ENCODE peak calls at places on chromosomes 11 and 22, in nine cellular contexts. H is neural crest cell, R is left ventricle myocardium inferior, B is progenitor cell of endocrine pancreas, A is mesothelial cell of epicardium, Z is tibial artery, O is ovary, Y is HFFc6, P is mammary epithelial cell. N is an unnamed sample.

GRCh38 chr22:50090141-50090714 is 422 bp downstream of the MOV10L1 start:
- DNase-seq in R (no peak), B (no peak), A (no peak), Z (no peak), Y (no peak), O (no peak), P (no peak), H (no peak), N (no peak)

GRCh38 chr11:32161293-32161692 is 70.4 kb downstream of the RCN1 start:
- DNase-seq in O (no peak), B (no peak), R (no peak), H (no peak), Z (no peak), Y (no peak), A (no peak), P (no peak), N (no peak)

GRCh38 chr11:12397953-12398352 is 20.6 kb downstream of the PARVA start:
- DNase-seq in A (no peak), P (no peak), Z (peak; percentile 76), R (peak; percentile 65), B (no peak), H (no peak), O (peak; percentile 71), Y (peak; percentile 88), N (peak; percentile 87)

GRCh38 chr11:128718064-128718463 is 24.2 kb downstream of the FLI1 start:
- DNase-seq in Z (no peak), P (no peak), O (no peak), Y (no peak), H (no peak), R (no peak), B (no peak), A (no peak), N (no peak)

GRCh38 chr11:78789365-78789764 is 214.7 kb upstream of the NARS2 start:
- DNase-seq in Y (no peak), B (no peak), Z (no peak), P (no peak), A (no peak), R (no peak), O (no peak), H (no peak), N (no peak)

GRCh38 chr11:69385466-69385820 is 91.5 kb downstream of the MYEOV start:
- DNase-seq in O (peak; percentile 1), H (no peak), R (no peak), Z (peak; percentile 55), B (no peak), A (no peak), Y (no peak), P (no peak), N (peak; percentile 50)

GRCh38 chr22:49664371-49664881 is 163.2 kb downstream of the BRD1 start:
- DNase-seq in A (peak; percentile 34), B (no peak), Y (no peak), H (no peak), O (no peak), P (no peak), R (no peak), Z (peak; percentile 47), N (peak; percentile 64)

GRCh38 chr11:128593281-128593680 is 5.9 kb upstream of the ETS1 start:
- DNase-seq in P (no peak), Y (peak; percentile 61), O (no peak), A (no peak), H (no peak), R (no peak), B (no peak), Z (no peak), N (no peak)

DNA sequence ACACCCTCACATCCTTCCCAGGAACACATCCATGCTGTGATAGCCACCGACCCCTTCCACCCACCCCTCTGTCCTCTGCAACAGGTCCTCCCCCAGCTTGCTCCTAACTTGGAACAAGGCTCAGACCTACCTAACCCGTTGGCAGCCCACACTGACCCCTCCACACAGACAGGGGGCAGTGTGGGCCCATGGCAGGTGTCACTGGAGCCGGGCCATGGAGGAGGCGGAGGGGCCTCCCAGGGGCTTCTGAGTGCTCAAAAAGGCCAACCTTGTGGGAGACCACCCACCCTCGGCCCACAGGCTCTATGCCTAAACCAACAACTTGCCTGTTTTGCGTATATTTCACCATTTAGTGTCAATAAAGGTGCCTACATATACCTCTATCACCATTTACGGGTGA is 57.0 kb downstream of the CERK start:
- DNase-seq in B (no peak), P (no peak), H (no peak), R (no peak), Z (no peak), Y (no peak), O (no peak), A (no peak), N (no peak)
- TF ChIP-seq CTCF in B (no peak), P (peak; percentile 26), H (no peak), R (peak; percentile 40), Z (no peak), Y (peak; percentile 60), O (no peak), A (no peak), N (no peak)

DNA sequence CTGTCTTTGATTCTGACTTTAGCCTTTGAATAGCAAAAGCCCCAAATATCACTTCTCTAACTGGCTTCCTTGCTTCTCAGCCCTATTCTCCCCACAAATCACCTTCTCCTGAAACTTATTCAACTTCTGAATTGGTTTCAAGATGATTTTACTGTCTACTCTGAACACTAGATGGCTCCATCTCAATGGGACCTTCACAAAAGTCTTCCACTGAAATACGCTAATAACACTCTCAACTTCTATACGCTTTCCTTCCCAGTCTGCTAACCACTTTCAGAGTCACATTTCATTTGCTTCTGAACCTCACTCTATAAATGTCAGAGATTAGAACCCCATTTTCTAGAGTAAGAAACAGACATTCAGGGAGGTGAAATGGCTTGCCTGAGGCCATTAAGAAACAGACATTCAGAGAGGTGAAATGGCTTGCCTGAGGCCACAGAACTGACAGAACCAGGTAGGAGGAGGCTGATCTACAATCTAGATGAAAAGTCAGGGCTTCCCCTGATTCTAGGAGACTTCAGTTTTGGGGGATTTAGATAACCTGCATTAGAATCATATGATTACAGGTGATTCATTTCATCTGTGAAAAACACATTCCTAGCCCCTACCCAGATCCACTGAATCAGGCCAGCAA is 20.6 kb downstream of the MORC2 start:
- DNase-seq in B (no peak), Z (no peak), A (no peak), P (peak; percentile 64), O (no peak), R (no peak), Y (peak; percentile 58), H (no peak), N (no peak)
- TF ChIP-seq CTCF in B (peak; percentile 64), Z (peak; percentile 71), A (no peak), P (peak; percentile 70), O (peak; percentile 68), R (peak; percentile 79), Y (peak; percentile 77), H (peak; percentile 70), N (peak; percentile 77)

GRCh38 chr11:23539556-23539955 is 679.3 kb upstream of the CCDC179 start:
- DNase-seq in R (no peak), Z (no peak), O (no peak), Y (no peak), P (no peak), B (no peak), A (no peak), H (no peak), N (no peak)

GRCh38 chr11:23542171-23542570 is 681.9 kb upstream of the CCDC179 start:
- DNase-seq in H (no peak), A (no peak), Y (no peak), O (no peak), B (no peak), R (no peak), P (no peak), Z (no peak), N (no peak)

GRCh38 chr11:23542816-23543215 is 682.5 kb upstream of the CCDC179 start:
- DNase-seq in A (no peak), Z (no peak), O (no peak), P (no peak), Y (no peak), R (no peak), H (no peak), B (no peak), N (no peak)

GRCh38 chr11:23536907-23537306 is 676.6 kb upstream of the CCDC179 start:
- DNase-seq in A (no peak), Z (no peak), Y (no peak), B (no peak), R (no peak), H (no peak), P (no peak), O (no peak), N (no peak)

DNA sequence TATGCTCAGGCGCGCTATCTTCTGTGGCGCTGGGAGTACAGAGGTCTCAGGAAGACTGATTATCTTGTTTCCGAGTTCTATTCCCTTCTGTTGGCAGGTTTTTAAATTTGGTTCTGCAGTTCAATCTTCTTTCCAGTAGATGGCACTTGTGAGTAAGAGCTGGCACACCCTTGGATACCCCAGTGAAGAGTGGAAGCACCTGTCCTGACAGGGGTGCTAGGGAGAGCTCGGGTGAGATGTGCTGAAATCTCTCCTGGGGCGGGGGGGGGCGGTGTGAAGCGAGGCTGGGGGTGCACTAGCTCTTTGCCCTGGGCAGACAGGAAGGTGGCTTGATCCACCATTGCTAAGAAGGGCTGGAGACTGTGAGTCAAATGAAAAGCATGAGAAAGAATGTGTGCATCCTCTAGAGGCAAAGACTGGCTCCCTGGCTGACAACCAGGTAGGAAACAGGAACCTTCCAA is 679.9 kb upstream of the CCDC179 start:
- DNase-seq in O (no peak), Y (peak; percentile 21), R (no peak), B (peak; percentile 17), H (peak; percentile 12), Z (no peak), P (peak; percentile 32), A (no peak), N (no peak)
- TF ChIP-seq CTCF in O (no peak), Y (peak; percentile 85), R (peak; percentile 70), B (peak; percentile 81), H (peak; percentile 77), Z (peak; percentile 24), P (peak; percentile 85), A (peak; percentile 71), N (peak; percentile 55)

GRCh38 chr11:65547446-65548125 is 10.6 kb downstream of the LTBP3 start:
- DNase-seq in P (no peak), O (no peak), A (no peak), R (no peak), H (no peak), Z (no peak), Y (no peak), B (no peak), N (peak; percentile 80)
- TF ChIP-seq CTCF in P (no peak), O (no peak), A (no peak), R (no peak), H (no peak), Z (no peak), Y (no peak), B (peak; percentile 14), N (no peak)